ENCODE peak calls at places on chromosomes 6 and 20, in four cellular contexts. F is PC-9, H is fibroblast of lung, W is neural progenitor cell. R is an unnamed sample. For H3K4me1, the result is how much of the 10 kb centered on the place peaks cover.

GRCh38 chr6:42452171-42453026 is 673 bp upstream of the TRERF1 start:
- DNase-seq in H (peak), W (peak), F (peak), R (no peak)

GRCh38 chr20:61847420-61847748 is 218.3 kb downstream of the TAF4 start:
- DNase-seq in W (no peak), F (no peak), H (no peak), R (no peak)

GRCh38 chr6:12160350-12160749 is 129.8 kb upstream of the EDN1 start:
- DNase-seq in F (no peak), H (peak), W (no peak), R (peak)

GRCh38 chr20:51961964-51962761 is 159.8 kb upstream of the SALL4 start:
- DNase-seq in W (peak), F (no peak), H (no peak), R (no peak)

GRCh38 chr20:41222703-41223102 is 85.4 kb downstream of the PLCG1 start:
- DNase-seq in F (no peak), W (no peak), H (peak), R (no peak)

GRCh38 chr6:104941694-104942177 is 15.2 kb upstream of the LIN28B start:
- DNase-seq in F (no peak), H (no peak), W (peak), R (no peak)

GRCh38 chr6:136487746-136488145 is 62.5 kb downstream of the MAP7 start:
- DNase-seq in W (no peak), H (no peak), F (no peak), R (no peak)

GRCh38 chr6:797479-798077 is 104.6 kb upstream of the EXOC2 start:
- DNase-seq in H (peak), W (peak), F (no peak), R (no peak)

GRCh38 chr20:13422637-13423036 is 201.6 kb downstream of the ISM1 start:
- DNase-seq in W (no peak), H (no peak), F (no peak), R (no peak)

GRCh38 chr6:120214097-120214496 is 864.5 kb upstream of the MAN1A1 start:
- DNase-seq in F (no peak), W (no peak), H (peak), R (no peak)

GRCh38 chr6:75493400-75494064 is at the start of gene FILIP1:
- DNase-seq in H (no peak), W (peak), F (no peak), R (peak)

GRCh38 chr20:21139881-21140566 is 14.1 kb downstream of the KIZ start:
- DNase-seq in W (no peak), F (no peak), H (no peak), R (no peak)

GRCh38 chr6:150008588-150008987 is 16.7 kb downstream of the RAET1L start:
- DNase-seq in W (no peak), F (peak), H (no peak), R (no peak)

GRCh38 chr6:22222469-22222868 is 74.4 kb downstream of the PRL start:
- DNase-seq in W (peak), F (no peak), H (no peak), R (no peak)
- H3K4me3 ChIP-seq in W (peak), F (peak), H (no peak), R (no peak)

GRCh38 chr6:83057705-83058321 is 7.8 kb downstream of the UBE3D start:
- DNase-seq in H (peak), W (peak), F (no peak), R (no peak)
- TF ChIP-seq CTCF in H (peak), W (peak), F (peak), R (peak)

DNA sequence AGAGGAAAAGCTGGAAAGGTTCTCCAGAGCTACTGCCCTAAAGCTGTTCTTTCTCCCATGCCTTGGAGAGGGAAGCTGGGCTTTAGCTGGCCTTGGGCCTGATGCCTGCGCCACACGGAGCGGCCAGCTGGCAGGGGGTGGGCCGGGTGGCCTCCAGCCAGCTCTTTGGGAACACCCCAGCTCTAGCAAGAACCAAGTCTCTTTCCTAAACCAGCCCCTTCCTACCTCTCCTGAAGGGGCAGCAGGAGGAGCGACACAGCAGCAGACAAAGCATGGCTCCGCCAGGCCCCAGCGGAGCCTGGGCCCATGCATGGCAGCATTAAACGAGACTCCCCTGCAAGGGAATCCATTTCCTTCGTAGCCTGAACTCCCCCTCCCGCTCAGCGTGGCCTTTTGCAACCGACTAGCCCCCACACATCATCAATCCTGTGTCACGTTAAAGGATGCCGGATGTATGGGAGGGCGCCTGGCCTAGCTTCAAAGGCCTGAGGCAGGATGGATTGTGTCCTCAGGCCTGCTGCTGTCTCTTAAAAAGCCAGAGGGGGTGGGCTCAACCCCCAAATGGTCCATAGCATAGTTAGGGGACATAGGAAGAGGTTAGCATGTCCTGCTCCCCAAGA is 14.0 kb downstream of the MRPS18A start:
- DNase-seq in F (no peak), H (no peak), W (no peak), R (peak)
- H3K4me1 ChIP-seq in F (under half), H (under half), W (under half), R (half or more)

GRCh38 chr6:46956409-46956808 is 34.7 kb upstream of the ADGRF5 start:
- DNase-seq in F (no peak), H (no peak), W (no peak), R (no peak)

GRCh38 chr6:46959419-46959818 is 37.7 kb upstream of the ADGRF5 start:
- DNase-seq in W (no peak), F (no peak), H (no peak), R (no peak)

GRCh38 chr6:46949662-46950280 is 28.0 kb upstream of the ADGRF5 start:
- DNase-seq in W (no peak), H (no peak), F (no peak), R (peak)

GRCh38 chr6:46953921-46954320 is 32.2 kb upstream of the ADGRF5 start:
- DNase-seq in W (no peak), F (no peak), H (no peak), R (no peak)

DNA sequence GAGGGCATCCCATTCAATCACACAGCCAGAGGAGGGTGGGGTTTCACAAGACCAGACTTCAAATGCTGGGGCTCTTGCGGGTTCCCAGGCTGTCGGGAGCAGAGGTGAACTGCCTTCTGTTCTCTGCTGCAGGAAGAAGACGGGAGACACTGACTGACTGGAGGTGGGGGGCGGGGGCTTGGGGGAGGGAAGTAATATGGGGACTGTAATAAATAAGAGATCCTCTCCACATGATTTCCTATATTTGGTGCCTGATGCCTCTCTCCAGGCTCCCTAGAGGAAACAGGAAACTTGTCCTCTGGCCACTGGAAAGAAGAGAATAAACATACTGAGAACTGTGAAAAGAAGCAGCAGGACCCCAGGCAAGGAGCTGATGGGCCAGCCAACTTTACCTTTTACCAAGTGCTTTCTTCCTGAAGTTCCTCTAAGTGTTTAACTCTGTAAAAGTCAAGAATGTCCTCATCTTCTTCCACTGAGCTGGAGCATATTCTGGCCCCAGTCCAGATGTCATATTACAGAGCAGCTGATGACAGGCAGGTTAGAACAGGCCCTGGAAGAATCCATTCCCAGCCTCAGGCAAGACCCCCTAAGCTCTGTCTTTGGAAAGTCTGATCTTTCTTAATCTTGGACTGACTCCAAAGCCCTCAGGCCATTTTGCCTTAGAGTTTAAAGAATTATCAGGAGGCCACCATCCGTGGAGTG is 33.2 kb upstream of the ADGRF5 start:
- DNase-seq in W (no peak), H (no peak), F (no peak), R (no peak)
- H3K4me3 ChIP-seq in W (no peak), H (no peak), F (no peak), R (peak)

GRCh38 chr6:28586273-28586672 is 60.6 kb downstream of the GPX5 start:
- DNase-seq in W (no peak), H (peak), F (no peak), R (no peak)

GRCh38 chr6:28589952-28590340 is 64.3 kb downstream of the GPX5 start:
- DNase-seq in F (no peak), H (peak), W (peak), R (no peak)

GRCh38 chr6:28587746-28588075 is 62.0 kb downstream of the GPX5 start:
- DNase-seq in F (no peak), W (peak), H (peak), R (no peak)

GRCh38 chr6:28587011-28587745 is 61.5 kb downstream of the GPX5 start:
- DNase-seq in F (peak), H (peak), W (peak), R (no peak)

DNA sequence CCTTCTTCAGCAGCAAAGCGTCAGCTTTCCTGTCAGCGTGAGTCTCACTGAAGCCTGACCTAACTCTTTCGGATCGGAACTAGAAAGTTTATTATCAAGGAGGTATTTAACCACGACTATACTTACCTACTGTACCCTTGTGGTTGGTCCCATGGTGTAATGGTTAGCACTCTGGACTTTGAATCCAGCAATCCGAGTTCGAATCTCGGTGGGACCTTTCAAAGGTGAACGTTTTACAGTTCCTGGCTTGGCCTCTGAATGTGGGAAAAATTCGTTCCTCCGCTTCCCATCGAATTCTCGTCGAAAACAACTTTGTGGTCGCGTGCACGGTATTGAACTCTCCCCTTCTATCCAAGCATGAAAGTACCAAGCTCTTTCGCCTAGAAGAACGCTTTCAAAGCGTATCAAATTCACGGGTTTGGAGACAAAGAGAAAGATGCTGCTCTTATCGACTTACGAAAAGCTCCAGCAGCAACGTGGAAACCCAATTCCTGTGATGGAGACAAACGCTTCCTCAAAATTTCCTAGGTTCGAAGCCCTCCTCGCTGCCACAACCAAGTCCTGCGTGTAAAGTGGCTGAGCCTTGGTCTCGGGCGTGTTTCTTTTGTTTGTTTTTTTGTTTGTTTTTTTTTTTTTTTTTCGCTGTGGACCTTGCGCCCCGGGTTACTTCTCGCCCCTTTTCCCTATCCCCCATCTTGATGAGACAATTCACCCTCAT is 63.7 kb downstream of the GPX5 start:
- DNase-seq in F (peak), W (peak), H (peak), R (no peak)
- TF ChIP-seq CTCF in F (no peak), W (no peak), H (no peak), R (no peak)

DNA sequence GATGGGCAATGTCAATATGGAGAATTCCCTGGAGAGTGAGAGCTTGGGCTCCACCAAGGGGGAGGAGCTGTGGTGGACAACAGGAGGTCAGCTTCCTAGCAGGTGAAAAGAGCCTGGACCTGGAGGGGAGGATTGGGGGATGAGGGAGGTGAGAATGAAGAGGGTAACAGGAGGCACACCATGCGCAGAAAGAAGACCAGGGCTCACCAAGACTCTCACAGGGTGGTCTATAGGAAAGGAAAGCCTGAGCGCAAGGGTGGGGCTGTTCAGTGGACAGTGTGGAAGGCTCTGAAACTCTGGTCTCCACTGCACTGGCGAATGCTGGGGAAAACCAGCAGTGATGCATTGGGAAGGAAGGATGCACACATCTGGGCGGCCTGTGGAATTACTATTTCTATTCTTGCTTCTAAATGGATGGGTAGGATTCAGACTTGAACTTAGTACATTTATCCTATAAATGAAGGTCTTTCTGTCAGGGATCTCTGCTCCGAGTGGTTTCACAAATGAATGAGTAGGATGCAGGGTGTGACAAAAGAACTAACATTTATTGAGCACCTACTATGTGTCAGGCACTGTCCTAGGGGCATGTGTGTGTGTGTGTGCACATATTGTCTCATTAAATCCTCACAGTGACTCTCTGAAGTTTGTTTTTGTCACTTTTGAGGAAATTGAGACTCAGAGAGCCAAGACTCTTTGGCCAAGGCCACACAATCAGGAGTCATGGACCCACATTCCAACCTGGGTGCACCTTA is 152.7 kb downstream of the CD83 start:
- DNase-seq in F (no peak), W (no peak), H (no peak), R (no peak)
- H3K4me1 ChIP-seq in F (under half), W (under half), H (under half), R (under half)

R was measured in gastrocnemius medialis.